ENCODE peak calls at places on chromosomes 3 and 15, in eight cellular contexts. F, V, L, G, A, I, X and E are unnamed samples.

GRCh38 chr15:74680461-74680860 is 15.4 kb downstream of the EDC3 start:
- DNase-seq in G (no peak), F (no peak), I (no peak), V (no peak), L (no peak), X (no peak), A (no peak), E (no peak)

GRCh38 chr15:87477056-87477455 is 779.5 kb downstream of the NTRK3 start:
- DNase-seq in A (no peak), I (no peak), V (no peak), X (no peak), L (no peak), F (no peak), G (no peak), E (no peak)

GRCh38 chr3:64260391-64260790 is 35.1 kb upstream of the PRICKLE2 start:
- DNase-seq in X (no peak), A (no peak), L (no peak), F (no peak), I (no peak), V (no peak), G (no peak), E (no peak)

GRCh38 chr15:88897456-88898194 is 2.3 kb upstream of the HAPLN3 start:
- DNase-seq in A (peak), L (peak), G (peak), F (peak), I (peak), X (peak), V (peak), E (peak)

GRCh38 chr3:55637906-55638635 is 151.0 kb upstream of the WNT5A start:
- DNase-seq in V (no peak), X (no peak), A (no peak), G (no peak), I (no peak), F (peak), L (no peak), E (no peak)

GRCh38 chr3:12467746-12468145 is 16.5 kb upstream of the TSEN2 start:
- DNase-seq in V (peak), A (no peak), F (no peak), G (no peak), X (no peak), I (no peak), L (no peak), E (no peak)

GRCh38 chr15:90583471-90584252 is 53.9 kb downstream of the CRTC3 start:
- DNase-seq in A (peak), G (no peak), V (no peak), I (no peak), F (no peak), X (no peak), L (no peak), E (no peak)

GRCh38 chr3:138861755-138862333 is 27.1 kb upstream of the PIK3CB start:
- DNase-seq in L (no peak), I (no peak), A (peak), F (peak), G (no peak), V (no peak), X (no peak), E (no peak)

GRCh38 chr15:77617507-77618285 is 15.0 kb downstream of the LINGO1 start:
- DNase-seq in A (peak), F (no peak), X (no peak), L (peak), V (no peak), G (no peak), I (no peak), E (peak)

GRCh38 chr15:99712415-99712814 is 20.8 kb downstream of the LYSMD4 start:
- DNase-seq in G (no peak), F (no peak), V (no peak), I (no peak), X (no peak), L (no peak), A (peak), E (no peak)

GRCh38 chr3:37221407-37221806 is 47.0 kb upstream of the LRRFIP2 start:
- DNase-seq in F (peak), A (no peak), G (no peak), L (peak), V (no peak), I (no peak), X (no peak), E (peak)

GRCh38 chr3:57169872-57170623 is 4.9 kb upstream of the IL17RD start:
- DNase-seq in A (peak), L (peak), F (peak), G (peak), X (no peak), I (peak), V (peak), E (peak)

GRCh38 chr15:29403778-29404177 is 134.2 kb upstream of the NSMCE3 start:
- DNase-seq in F (no peak), V (no peak), I (no peak), X (no peak), A (peak), G (no peak), L (peak), E (no peak)

GRCh38 chr3:150727653-150728502 is 24.2 kb upstream of the ERICH6 start:
- DNase-seq in A (no peak), L (no peak), I (no peak), X (no peak), V (no peak), G (no peak), F (no peak), E (no peak)

GRCh38 chr15:61680260-61681037 is 379.8 kb downstream of the VPS13C start:
- DNase-seq in I (no peak), X (no peak), A (peak), G (no peak), F (no peak), L (no peak), V (no peak), E (no peak)

GRCh38 chr3:182027366-182027765 is 315.6 kb downstream of the SOX2 start:
- DNase-seq in A (no peak), L (peak), X (no peak), V (no peak), G (no peak), I (no peak), F (no peak), E (no peak)

GRCh38 chr15:76799760-76800159 is 105.4 kb downstream of the SCAPER start:
- DNase-seq in G (no peak), A (no peak), V (no peak), F (peak), L (peak), X (peak), I (no peak), E (no peak)

GRCh38 chr15:44775923-44776322 is 39.6 kb downstream of the TRIM69 start:
- DNase-seq in V (no peak), F (peak), X (no peak), I (no peak), L (no peak), G (no peak), A (no peak), E (peak)

GRCh38 chr3:18739098-18739431 is 313.9 kb upstream of the SATB1 start:
- DNase-seq in V (no peak), A (no peak), F (no peak), X (no peak), L (no peak), I (no peak), G (no peak), E (no peak)

GRCh38 chr3:50147447-50147846 is 7.7 kb upstream of the SEMA3F start:
- DNase-seq in I (no peak), G (no peak), A (no peak), L (no peak), V (no peak), X (no peak), F (no peak), E (no peak)

GRCh38 chr3:119294402-119294888 is 262 bp downstream of the ARHGAP31 start:
- DNase-seq in V (peak), I (peak), G (peak), L (no peak), F (no peak), X (no peak), A (no peak), E (peak)

GRCh38 chr15:58469432-58470353 is 37.9 kb downstream of the LIPC start:
- DNase-seq in A (peak), V (no peak), G (no peak), L (peak), F (peak), X (peak), I (peak), E (peak)

GRCh38 chr3:53885239-53885638 is 3.3 kb upstream of the ACTR8 start:
- DNase-seq in I (no peak), L (no peak), A (no peak), V (no peak), F (peak), G (no peak), X (no peak), E (no peak)

GRCh38 chr3:29693863-29694262 is 413.0 kb downstream of the RBMS3 start:
- DNase-seq in F (peak), G (no peak), I (no peak), A (peak), L (peak), V (no peak), X (peak), E (no peak)

GRCh38 chr3:186281172-186281571 is 80.9 kb downstream of the DGKG start:
- DNase-seq in V (no peak), I (no peak), L (peak), G (no peak), X (peak), A (no peak), F (peak), E (no peak)

GRCh38 chr3:47117803-47118364 is 46.0 kb downstream of the SETD2 start:
- DNase-seq in A (no peak), X (no peak), F (no peak), G (no peak), L (no peak), I (no peak), V (no peak), E (no peak)

GRCh38 chr3:148366743-148367410 is 330.8 kb upstream of the AGTR1 start:
- DNase-seq in A (peak), I (no peak), V (no peak), F (peak), X (no peak), L (peak), G (no peak), E (no peak)

GRCh38 chr15:64843996-64844395 is 2.3 kb downstream of the PLEKHO2 start:
- DNase-seq in F (no peak), G (no peak), V (no peak), I (no peak), X (no peak), A (no peak), L (no peak), E (no peak)
- H3K4me3 ChIP-seq in F (peak), G (peak), V (peak), I (peak), X (no peak), A (peak), L (no peak), E (no peak)

DNA sequence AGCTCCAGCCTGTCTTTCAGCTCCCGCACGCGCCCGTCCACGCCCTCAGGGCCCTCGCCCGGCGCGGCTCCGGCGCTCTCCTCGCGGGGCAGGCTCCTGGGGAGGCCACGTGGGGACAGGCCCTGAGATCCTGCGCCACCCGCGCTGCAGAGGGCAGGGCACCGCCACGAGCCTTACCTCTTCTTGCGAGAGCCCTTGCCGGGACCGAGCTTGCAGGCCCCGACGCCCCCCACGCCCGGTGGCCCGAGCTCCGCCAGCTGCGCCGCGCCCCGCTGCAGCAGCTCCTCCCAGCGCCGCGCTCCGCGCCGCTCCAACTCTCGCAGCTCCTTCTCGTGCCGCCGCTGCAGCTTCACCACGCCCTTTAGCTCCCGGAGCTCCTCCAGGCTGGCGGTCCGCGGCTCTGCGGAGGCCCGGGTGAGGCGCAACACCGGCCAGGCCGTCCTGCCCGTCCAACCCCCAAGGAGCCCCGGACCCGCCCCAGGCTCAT is 8.3 kb upstream of the ANKRD63 start:
- DNase-seq in F (peak), G (peak), A (peak), V (peak), X (no peak), L (peak), I (peak), E (peak)
- H3K4me3 ChIP-seq in F (peak), G (no peak), A (peak), V (peak), X (peak), L (peak), I (peak), E (no peak)

GRCh38 chr15:73346735-73347312 is 21.9 kb downstream of the HCN4 start:
- DNase-seq in X (no peak), G (peak), L (peak), I (peak), V (peak), F (peak), A (peak), E (peak)

GRCh38 chr15:73340502-73341192 is 28.1 kb downstream of the HCN4 start:
- DNase-seq in A (no peak), V (no peak), L (no peak), G (no peak), X (no peak), I (no peak), F (no peak), E (no peak)

GRCh38 chr15:73345658-73346057 is 23.1 kb downstream of the HCN4 start:
- DNase-seq in G (no peak), I (no peak), A (no peak), F (no peak), L (no peak), V (no peak), X (no peak), E (no peak)

GRCh38 chr15:73341886-73342600 is 26.7 kb downstream of the HCN4 start:
- DNase-seq in A (no peak), X (no peak), G (peak), L (no peak), F (no peak), I (no peak), V (no peak), E (no peak)

GRCh38 chr15:73344051-73344450 is 24.7 kb downstream of the HCN4 start:
- DNase-seq in A (no peak), I (no peak), F (peak), G (no peak), V (no peak), X (no peak), L (no peak), E (no peak)
- H3K4me3 ChIP-seq in A (no peak), I (no peak), F (no peak), G (no peak), V (no peak), X (no peak), L (no peak), E (no peak)

GRCh38 chr3:195104340-195104739 is 166.6 kb downstream of the XXYLT1 start:
- DNase-seq in L (no peak), G (no peak), F (no peak), A (no peak), X (no peak), V (peak), I (no peak), E (no peak)

GRCh38 chr3:195105841-195106417 is 165.0 kb downstream of the XXYLT1 start:
- DNase-seq in X (no peak), V (no peak), F (no peak), G (no peak), I (no peak), L (peak), A (no peak), E (no peak)

GRCh38 chr3:195105389-195105788 is 165.6 kb downstream of the XXYLT1 start:
- DNase-seq in X (no peak), I (no peak), A (no peak), L (peak), G (no peak), F (no peak), V (peak), E (peak)

GRCh38 chr3:195107593-195107992 is 163.4 kb downstream of the XXYLT1 start:
- DNase-seq in F (no peak), X (no peak), G (no peak), V (peak), A (no peak), I (no peak), L (no peak), E (no peak)

DNA sequence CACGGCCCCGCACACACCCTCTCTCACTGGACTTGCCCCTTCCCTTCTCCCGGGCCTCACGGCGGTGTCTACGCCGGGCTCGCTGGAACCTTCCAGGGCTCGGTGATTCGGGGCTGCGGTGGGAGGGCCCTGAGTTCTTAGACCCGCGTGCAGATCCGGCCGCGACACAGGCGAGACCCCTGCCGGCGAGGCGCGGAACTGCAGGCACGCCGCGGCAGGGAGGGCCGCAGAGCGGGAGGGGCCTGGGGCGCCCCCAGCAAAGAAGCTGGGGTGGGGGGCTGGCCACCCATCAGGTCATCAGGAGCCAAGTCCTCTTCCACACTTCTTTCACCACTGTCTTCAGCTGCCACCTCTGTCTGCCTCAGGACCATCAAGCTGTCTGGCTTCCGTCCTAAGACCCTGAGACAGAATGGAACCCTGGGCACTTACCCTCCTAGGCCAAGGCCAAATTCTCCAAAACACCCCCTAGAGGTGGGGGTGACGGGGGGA is 164.5 kb downstream of the XXYLT1 start:
- DNase-seq in G (peak), A (peak), V (peak), F (peak), I (peak), L (peak), X (no peak), E (peak)
- H3K4me3 ChIP-seq in G (no peak), A (peak), V (peak), F (peak), I (peak), L (peak), X (no peak), E (no peak)

DNA sequence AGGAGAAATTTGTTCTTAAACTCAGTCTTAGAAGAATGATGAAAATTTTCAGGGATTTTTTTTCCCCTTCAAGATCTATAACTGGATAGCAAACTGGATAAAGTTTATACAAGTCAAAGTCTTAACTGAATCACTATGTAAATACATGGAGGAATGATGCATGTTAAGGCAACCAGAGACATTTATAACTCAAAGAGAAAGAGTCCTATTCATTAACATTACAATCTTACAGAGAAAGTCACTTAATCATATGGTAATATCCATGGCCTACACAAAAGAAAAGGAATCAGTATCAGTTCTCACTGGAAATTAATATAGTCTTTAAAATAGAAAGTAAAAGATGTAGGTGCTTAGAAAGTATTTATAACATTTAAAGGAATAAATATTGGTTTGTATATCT is 869.1 kb downstream of the TBL1XR1 start:
- DNase-seq in G (no peak), L (no peak), V (no peak), A (peak), F (no peak), I (no peak), X (no peak), E (no peak)
- H3K4me3 ChIP-seq in G (no peak), L (no peak), V (no peak), A (peak), F (no peak), I (no peak), X (no peak), E (no peak)

DNA sequence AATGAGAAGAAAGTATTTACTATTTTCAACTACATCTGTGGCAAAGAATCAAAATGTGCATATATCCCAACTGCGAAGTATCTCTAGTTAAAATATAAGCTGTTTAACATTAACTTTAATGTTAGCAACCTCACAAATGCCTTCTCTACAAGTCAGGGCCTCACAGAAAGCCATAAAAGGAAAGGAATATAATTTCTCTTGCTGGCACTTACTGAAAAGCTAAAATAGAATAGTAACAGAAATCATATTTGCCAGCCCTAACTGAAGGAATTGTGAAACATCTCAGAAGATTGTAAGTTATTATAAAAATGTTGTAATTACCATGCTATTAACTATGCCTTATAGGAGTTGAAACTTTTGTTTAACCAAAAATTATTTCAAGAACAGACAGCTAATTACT is 65.1 kb upstream of the MBNL1 start:
- DNase-seq in F (peak), V (no peak), G (no peak), A (no peak), X (no peak), L (no peak), I (no peak), E (no peak)
- H3K4me3 ChIP-seq in F (no peak), V (peak), G (no peak), A (no peak), X (no peak), L (no peak), I (peak), E (no peak)

GRCh38 chr15:67085818-67086649 is 20.6 kb downstream of the SMAD3 start:
- DNase-seq in F (peak), I (no peak), G (no peak), V (no peak), A (no peak), L (no peak), X (peak), E (no peak)

GRCh38 chr15:67084561-67084960 is 19.2 kb downstream of the SMAD3 start:
- DNase-seq in X (no peak), L (no peak), F (no peak), V (no peak), I (no peak), A (no peak), G (no peak), E (no peak)

GRCh38 chr15:67086650-67086941 is 21.2 kb downstream of the SMAD3 start:
- DNase-seq in G (no peak), F (no peak), V (no peak), L (no peak), X (no peak), A (no peak), I (no peak), E (no peak)

GRCh38 chr15:67083135-67083766 is 17.8 kb downstream of the SMAD3 start:
- DNase-seq in X (no peak), F (no peak), G (no peak), I (no peak), V (no peak), A (no peak), L (no peak), E (no peak)

GRCh38 chr15:67085237-67085817 is 19.9 kb downstream of the SMAD3 start:
- DNase-seq in V (no peak), A (no peak), G (no peak), I (no peak), L (no peak), F (no peak), X (no peak), E (no peak)
- H3K4me3 ChIP-seq in V (no peak), A (no peak), G (no peak), I (no peak), L (no peak), F (no peak), X (no peak), E (no peak)

GRCh38 chr3:115098354-115099073 is 48.6 kb downstream of the ZBTB20 start:
- DNase-seq in I (no peak), L (no peak), F (no peak), G (no peak), X (no peak), V (no peak), A (no peak), E (no peak)
- H3K4me3 ChIP-seq in I (peak), L (no peak), F (no peak), G (no peak), X (no peak), V (peak), A (no peak), E (no peak)